ENCODE peak calls at places on chromosomes 6 and 20, in five cellular contexts. X is lower leg skin, D is HFFc6, Z is GM23338, L is endothelial cell. O is an unnamed sample.

GRCh38 chr6:104281370-104281769 is 578.3 kb downstream of the HACE1 start:
- DNase-seq in X (no peak), D (no peak), Z (peak), L (no peak), O (no peak)

GRCh38 chr6:15524736-15525401 is 138.0 kb downstream of the DTNBP1 start:
- DNase-seq in X (no peak), D (no peak), Z (no peak), L (no peak), O (no peak)

GRCh38 chr20:62368629-62369507 is 1.8 kb upstream of the LAMA5 start:
- DNase-seq in X (no peak), D (peak), Z (peak), L (peak), O (no peak)

GRCh38 chr6:393391-394221 is 2.1 kb downstream of the IRF4 start:
- DNase-seq in X (no peak), D (no peak), Z (peak), L (peak), O (no peak)

GRCh38 chr6:3617192-3617631 is 134.3 kb downstream of the PXDC1 start:
- DNase-seq in X (no peak), D (no peak), Z (no peak), L (no peak), O (no peak)

GRCh38 chr6:1711136-1711535 is 101.4 kb downstream of the FOXC1 start:
- DNase-seq in X (no peak), D (no peak), Z (no peak), L (no peak), O (no peak)

GRCh38 chr20:38789503-38790209 is 15.8 kb upstream of the PPP1R16B start:
- DNase-seq in X (no peak), D (peak), Z (peak), L (no peak), O (no peak)

GRCh38 chr20:63850689-63851547 is 10.4 kb upstream of the ABHD16B start:
- DNase-seq in X (no peak), D (no peak), Z (no peak), L (no peak), O (no peak)

GRCh38 chr6:56693246-56693607 is 50.5 kb upstream of the DST start:
- DNase-seq in X (peak), D (peak), Z (no peak), L (no peak), O (peak)

GRCh38 chr6:91608428-91608827 is 1021.6 kb upstream of the MAP3K7 start:
- DNase-seq in X (no peak), D (no peak), Z (peak), L (no peak), O (no peak)

GRCh38 chr6:107064579-107065065 is 36.6 kb downstream of the MTRES1 start:
- DNase-seq in X (no peak), D (peak), Z (no peak), L (no peak), O (peak)

GRCh38 chr6:33417127-33417902 is 592 bp downstream of the CUTA start:
- DNase-seq in X (no peak), D (peak), Z (peak), L (no peak), O (no peak)

GRCh38 chr6:107600936-107601335 is 111.0 kb downstream of the SOBP start:
- DNase-seq in X (peak), D (peak), Z (peak), L (peak), O (no peak)

GRCh38 chr6:27237089-27237723 is 10.3 kb upstream of the PRSS16 start:
- DNase-seq in X (no peak), D (peak), Z (peak), L (peak), O (no peak)

GRCh38 chr6:141677598-141678211 is 455.0 kb upstream of the GJE1 start:
- DNase-seq in X (no peak), D (peak), Z (peak), L (peak), O (no peak)

GRCh38 chr6:141675957-141676356 is 456.8 kb upstream of the GJE1 start:
- DNase-seq in X (no peak), D (peak), Z (no peak), L (no peak), O (no peak)
- TF ChIP-seq CTCF in X (no peak), D (peak), Z (no peak), L (no peak), O (peak)

GRCh38 chr6:96721227-96721626 is 116.0 kb downstream of the GPR63 start:
- DNase-seq in X (no peak), D (no peak), Z (no peak), L (no peak), O (no peak)

GRCh38 chr6:96716221-96716620 is 121.1 kb downstream of the GPR63 start:
- DNase-seq in X (no peak), D (no peak), Z (peak), L (no peak), O (no peak)
- TF ChIP-seq CTCF in X (no peak), D (no peak), Z (peak), L (no peak), O (no peak)

GRCh38 chr20:21230686-21231085 is 72.4 kb upstream of the XRN2 start:
- DNase-seq in X (no peak), D (no peak), Z (no peak), L (no peak), O (no peak)
- TF ChIP-seq CTCF in X (no peak), D (no peak), Z (no peak), L (no peak), O (no peak)

DNA sequence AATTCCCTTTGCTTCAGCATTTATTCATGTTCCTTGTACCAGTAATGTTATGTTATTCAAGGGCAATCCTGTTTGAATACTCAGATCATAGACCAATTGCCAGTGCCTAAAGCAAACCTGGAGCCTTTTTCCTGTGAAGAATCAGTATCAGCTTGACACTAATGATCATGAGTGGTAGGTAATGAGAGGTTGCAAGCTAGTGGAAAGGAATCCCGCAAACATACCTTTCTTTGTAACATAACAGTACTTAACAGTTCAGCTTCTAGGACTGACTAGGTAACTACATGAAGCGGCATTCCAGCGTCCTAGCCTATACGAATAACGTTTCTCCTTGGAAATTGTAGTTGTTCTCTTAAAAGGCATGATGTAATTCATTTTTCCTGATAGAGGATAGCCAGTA is 253.7 kb downstream of the TMEM242 start:
- DNase-seq in X (no peak), D (no peak), Z (peak), L (no peak), O (no peak)
- TF ChIP-seq CTCF in X (no peak), D (no peak), Z (no peak), L (no peak), O (no peak)

GRCh38 chr20:42024653-42025052 is 406.5 kb upstream of the CHD6 start:
- DNase-seq in X (no peak), D (no peak), Z (no peak), L (no peak), O (no peak)

GRCh38 chr20:42020316-42020715 is 402.1 kb upstream of the CHD6 start:
- DNase-seq in X (no peak), D (no peak), Z (no peak), L (no peak), O (no peak)

GRCh38 chr20:42018979-42019378 is 400.8 kb upstream of the CHD6 start:
- DNase-seq in X (no peak), D (no peak), Z (no peak), L (no peak), O (no peak)
- TF ChIP-seq CTCF in X (no peak), D (no peak), Z (no peak), L (no peak), O (no peak)

DNA sequence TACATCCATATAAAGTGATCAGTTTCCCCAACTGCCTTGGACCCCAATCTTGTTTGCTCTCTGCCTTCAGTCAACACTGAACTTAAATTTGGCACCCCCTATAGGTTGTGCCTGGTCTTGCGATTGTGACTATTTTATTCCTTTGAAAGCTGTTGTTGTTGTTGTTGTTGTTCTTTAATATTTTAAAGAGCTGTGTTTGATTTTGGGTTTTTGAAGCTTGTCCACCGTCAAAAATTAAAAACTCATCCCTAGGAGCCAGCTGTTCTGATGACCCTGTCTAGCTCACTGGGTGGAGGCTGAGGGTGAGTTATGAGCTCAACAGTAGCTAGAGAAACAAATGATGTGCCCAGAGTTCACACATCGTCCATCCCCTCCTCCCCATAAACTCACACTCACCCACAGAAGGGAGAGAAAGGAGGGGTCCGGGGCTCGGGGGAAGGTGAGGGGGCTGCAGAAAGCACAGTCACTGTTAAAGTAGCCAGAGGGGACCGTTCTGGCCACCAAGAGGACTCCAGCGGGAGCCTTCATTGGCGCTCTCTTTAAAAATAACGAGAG is 4.0 kb downstream of the SIM1 start:
- DNase-seq in X (no peak), D (no peak), Z (peak), L (peak), O (no peak)
- TF ChIP-seq CTCF in X (no peak), D (peak), Z (peak), L (peak), O (peak)

GRCh38 chr20:6819599-6819998 is 52.1 kb downstream of the BMP2 start:
- DNase-seq in X (no peak), D (no peak), Z (no peak), L (no peak), O (no peak)
- TF ChIP-seq CTCF in X (no peak), D (no peak), Z (peak), L (no peak), O (peak)

DNA sequence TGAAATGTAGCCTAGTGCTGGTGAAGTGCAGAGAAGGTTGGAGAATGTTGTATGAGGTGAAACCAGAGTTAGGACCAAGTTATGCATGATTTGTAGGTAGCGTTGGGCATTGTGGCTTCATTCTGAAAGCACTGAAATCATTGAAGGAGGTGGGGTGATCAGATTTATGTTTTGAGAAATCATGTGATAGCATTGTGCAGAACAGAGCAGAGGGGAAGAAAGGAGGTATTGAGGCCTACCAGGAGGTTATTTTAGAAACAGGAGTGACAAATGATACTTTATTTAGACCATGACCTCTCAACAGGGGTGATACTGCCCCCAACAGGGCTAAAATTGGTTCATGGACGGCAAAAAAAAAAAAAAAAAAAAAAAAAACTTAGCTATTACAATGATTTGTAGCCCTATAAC is 15.6 kb upstream of the HMGN3 start:
- DNase-seq in X (no peak), D (no peak), Z (peak), L (no peak), O (no peak)
- TF ChIP-seq CTCF in X (no peak), D (peak), Z (peak), L (peak), O (no peak)

GRCh38 chr6:36639171-36639808 is 39.2 kb upstream of the CDKN1A start:
- DNase-seq in X (no peak), D (no peak), Z (no peak), L (no peak), O (no peak)
- TF ChIP-seq CTCF in X (no peak), D (no peak), Z (no peak), L (no peak), O (no peak)

GRCh38 chr6:121223212-121223611 is 111.1 kb downstream of the TBC1D32 start:
- DNase-seq in X (no peak), D (no peak), Z (no peak), L (no peak), O (no peak)

GRCh38 chr6:121223930-121224329 is 110.3 kb downstream of the TBC1D32 start:
- DNase-seq in X (no peak), D (no peak), Z (no peak), L (no peak), O (no peak)

GRCh38 chr6:121216928-121217327 is 117.4 kb downstream of the TBC1D32 start:
- DNase-seq in X (no peak), D (no peak), Z (no peak), L (no peak), O (no peak)

DNA sequence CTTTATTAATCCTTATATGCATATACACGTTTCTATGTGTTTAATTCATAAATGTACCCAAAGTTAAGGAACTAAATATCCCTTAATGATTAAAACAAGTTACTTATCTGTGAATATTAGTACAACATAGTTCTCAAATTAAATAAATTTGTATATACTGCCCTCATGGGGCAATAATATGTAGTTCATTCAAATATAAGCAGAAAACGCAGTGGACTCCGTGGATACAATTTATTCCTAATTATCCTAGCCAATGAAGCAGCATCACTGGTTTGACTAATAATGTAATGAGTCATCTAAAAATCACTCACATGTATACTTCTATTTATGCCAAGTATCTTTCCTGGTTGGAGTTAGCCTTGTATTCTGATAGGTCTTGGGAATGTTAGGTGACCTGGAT is 111.6 kb downstream of the TBC1D32 start:
- DNase-seq in X (no peak), D (peak), Z (peak), L (no peak), O (peak)
- TF ChIP-seq CTCF in X (no peak), D (peak), Z (no peak), L (no peak), O (peak)

O was measured in AG09319.